ENCODE peak calls at places on chromosome 9, in five cellular contexts. One of them, this sample, is unnamed.

GRCh38 chr9:125649315-125649714 is 57.7 kb downstream of the MAPKAP1 start:
- DNase-seq in activated CD8-positive, alpha-beta memory T cell treated with anti-CD3 and anti-CD28 coated beads for 48 hours: no peak
- DNase-seq in left ventricle myocardium inferior: no peak
- DNase-seq in ELR: peak
- DNase-seq in ELF-1: no peak
- DNase-seq in this sample: peak

GRCh38 chr9:135108801-135109500 is 21.5 kb downstream of the OLFM1 start:
- DNase-seq in ELF-1: no peak
- DNase-seq in left ventricle myocardium inferior: no peak
- DNase-seq in ELR: no peak
- DNase-seq in activated CD8-positive, alpha-beta memory T cell treated with anti-CD3 and anti-CD28 coated beads for 48 hours: no peak
- DNase-seq in this sample: no peak

GRCh38 chr9:98064623-98065392 is 8.3 kb downstream of the NANS start:
- DNase-seq in activated CD8-positive, alpha-beta memory T cell treated with anti-CD3 and anti-CD28 coated beads for 48 hours: no peak
- DNase-seq in ELR: no peak
- DNase-seq in left ventricle myocardium inferior: no peak
- DNase-seq in ELF-1: peak
- DNase-seq in this sample: no peak

GRCh38 chr9:134575103-134575816 is 66.3 kb upstream of the COL5A1 start:
- DNase-seq in ELF-1: peak
- DNase-seq in left ventricle myocardium inferior: no peak
- DNase-seq in ELR: no peak
- DNase-seq in activated CD8-positive, alpha-beta memory T cell treated with anti-CD3 and anti-CD28 coated beads for 48 hours: no peak
- DNase-seq in this sample: no peak

GRCh38 chr9:19782005-19782404 is 6.8 kb downstream of the SLC24A2 start:
- DNase-seq in ELR: peak
- DNase-seq in left ventricle myocardium inferior: no peak
- DNase-seq in ELF-1: no peak
- DNase-seq in activated CD8-positive, alpha-beta memory T cell treated with anti-CD3 and anti-CD28 coated beads for 48 hours: no peak
- DNase-seq in this sample: peak

GRCh38 chr9:133054966-133055365 is 6.8 kb upstream of the CEL start:
- DNase-seq in activated CD8-positive, alpha-beta memory T cell treated with anti-CD3 and anti-CD28 coated beads for 48 hours: no peak
- DNase-seq in left ventricle myocardium inferior: peak
- DNase-seq in ELF-1: no peak
- DNase-seq in ELR: peak
- DNase-seq in this sample: no peak

GRCh38 chr9:99000480-99001395 is 57.0 kb downstream of the COL15A1 start:
- DNase-seq in ELR: peak
- DNase-seq in activated CD8-positive, alpha-beta memory T cell treated with anti-CD3 and anti-CD28 coated beads for 48 hours: no peak
- DNase-seq in left ventricle myocardium inferior: peak
- DNase-seq in ELF-1: peak
- DNase-seq in this sample: peak

GRCh38 chr9:22079873-22080341 is 70.8 kb upstream of the CDKN2B start:
- DNase-seq in ELF-1: no peak
- DNase-seq in activated CD8-positive, alpha-beta memory T cell treated with anti-CD3 and anti-CD28 coated beads for 48 hours: no peak
- DNase-seq in left ventricle myocardium inferior: no peak
- DNase-seq in ELR: peak
- DNase-seq in this sample: peak

GRCh38 chr9:80679920-80680319 is 1009.4 kb downstream of the TLE1 start:
- DNase-seq in left ventricle myocardium inferior: no peak
- DNase-seq in ELF-1: no peak
- DNase-seq in ELR: no peak
- DNase-seq in activated CD8-positive, alpha-beta memory T cell treated with anti-CD3 and anti-CD28 coated beads for 48 hours: no peak
- DNase-seq in this sample: no peak

GRCh38 chr9:98383758-98384157 is 128.3 kb upstream of the TBC1D2 start:
- DNase-seq in ELF-1: no peak
- DNase-seq in left ventricle myocardium inferior: no peak
- DNase-seq in ELR: peak
- DNase-seq in activated CD8-positive, alpha-beta memory T cell treated with anti-CD3 and anti-CD28 coated beads for 48 hours: no peak
- DNase-seq in this sample: peak

GRCh38 chr9:76521906-76522305 is 62.9 kb downstream of the GCNT1 start:
- DNase-seq in activated CD8-positive, alpha-beta memory T cell treated with anti-CD3 and anti-CD28 coated beads for 48 hours: no peak
- DNase-seq in ELF-1: no peak
- DNase-seq in left ventricle myocardium inferior: no peak
- DNase-seq in ELR: no peak
- DNase-seq in this sample: no peak

GRCh38 chr9:132267660-132268059 is 87.1 kb downstream of the SETX start:
- DNase-seq in activated CD8-positive, alpha-beta memory T cell treated with anti-CD3 and anti-CD28 coated beads for 48 hours: no peak
- DNase-seq in ELR: no peak
- DNase-seq in ELF-1: no peak
- DNase-seq in left ventricle myocardium inferior: peak
- DNase-seq in this sample: no peak

This sample was measured in HCEC 1CT.